ENCODE peak calls at places on chromosomes 12 and 14, in seven cellular contexts. One of them, this sample, is unnamed.

GRCh38 chr12:68359669-68360068 is 27.5 kb upstream of the MDM1 start:
- DNase-seq in T-helper 2 cell: no peak
- DNase-seq in ELR: no peak
- DNase-seq in colonic mucosa: no peak
- DNase-seq in RPMI7951: no peak
- DNase-seq in ureter: no peak
- DNase-seq in islet precursor cell: no peak
- DNase-seq in this sample: no peak

GRCh38 chr14:99687284-99688209 is 3.4 kb downstream of the CYP46A1 start:
- DNase-seq in RPMI7951: no peak
- DNase-seq in colonic mucosa: peak; percentile 25
- DNase-seq in islet precursor cell: peak; percentile 66
- DNase-seq in ELR: no peak
- DNase-seq in T-helper 2 cell: no peak
- DNase-seq in ureter: peak; percentile 38
- DNase-seq in this sample: no peak

GRCh38 chr12:55703976-55704761 is 3.5 kb downstream of the ITGA7 start:
- DNase-seq in ureter: no peak
- DNase-seq in RPMI7951: peak; percentile 42
- DNase-seq in ELR: no peak
- DNase-seq in colonic mucosa: no peak
- DNase-seq in islet precursor cell: no peak
- DNase-seq in T-helper 2 cell: no peak
- DNase-seq in this sample: peak; percentile 83

GRCh38 chr12:53173085-53173715 is 7.3 kb upstream of the ZNF740 start:
- DNase-seq in ureter: no peak
- DNase-seq in RPMI7951: peak; percentile 58
- DNase-seq in ELR: peak; percentile 82
- DNase-seq in colonic mucosa: no peak
- DNase-seq in islet precursor cell: peak; percentile 90
- DNase-seq in T-helper 2 cell: no peak
- DNase-seq in this sample: no peak

GRCh38 chr14:31994391-31995033 is 82.6 kb upstream of the ARHGAP5 start:
- DNase-seq in islet precursor cell: no peak
- DNase-seq in ELR: no peak
- DNase-seq in colonic mucosa: no peak
- DNase-seq in RPMI7951: no peak
- DNase-seq in T-helper 2 cell: no peak
- DNase-seq in ureter: no peak
- DNase-seq in this sample: no peak

GRCh38 chr12:45285717-45286116 is 69.8 kb downstream of the ANO6 start:
- DNase-seq in T-helper 2 cell: no peak
- DNase-seq in RPMI7951: no peak
- DNase-seq in ureter: no peak
- DNase-seq in colonic mucosa: no peak
- DNase-seq in islet precursor cell: peak; percentile 77
- DNase-seq in ELR: no peak
- DNase-seq in this sample: no peak

GRCh38 chr12:47094804-47095203 is 15.0 kb upstream of the AMIGO2 start:
- DNase-seq in T-helper 2 cell: no peak
- DNase-seq in colonic mucosa: no peak
- DNase-seq in ELR: peak; percentile 90
- DNase-seq in islet precursor cell: no peak
- DNase-seq in ureter: no peak
- DNase-seq in RPMI7951: peak; percentile 75
- DNase-seq in this sample: no peak

GRCh38 chr12:67069451-67070306 is 199.5 kb upstream of the CAND1 start:
- DNase-seq in T-helper 2 cell: no peak
- DNase-seq in ureter: peak; percentile 58
- DNase-seq in ELR: peak; percentile 41
- DNase-seq in RPMI7951: peak; percentile 7
- DNase-seq in islet precursor cell: peak; percentile 88
- DNase-seq in colonic mucosa: peak; percentile 26
- DNase-seq in this sample: no peak

GRCh38 chr14:31420013-31420318 is 384 bp downstream of the HEATR5A start:
- DNase-seq in islet precursor cell: peak; percentile 93
- DNase-seq in T-helper 2 cell: peak; percentile 3
- DNase-seq in RPMI7951: no peak
- DNase-seq in ureter: peak; percentile 67
- DNase-seq in colonic mucosa: peak; percentile 87
- DNase-seq in ELR: no peak
- DNase-seq in this sample: no peak

GRCh38 chr14:104353221-104353920 is 215.0 kb downstream of the KIF26A start:
- DNase-seq in ureter: peak; percentile 31
- DNase-seq in T-helper 2 cell: no peak
- DNase-seq in ELR: no peak
- DNase-seq in islet precursor cell: peak; percentile 34
- DNase-seq in colonic mucosa: no peak
- DNase-seq in RPMI7951: no peak
- DNase-seq in this sample: no peak

GRCh38 chr12:117236456-117237001 is 46.3 kb upstream of the FBXO21 start:
- DNase-seq in colonic mucosa: peak; percentile 85
- DNase-seq in ELR: peak; percentile 77
- DNase-seq in T-helper 2 cell: peak; percentile 61
- DNase-seq in ureter: peak; percentile 81
- DNase-seq in RPMI7951: peak; percentile 52
- DNase-seq in islet precursor cell: peak; percentile 93
- DNase-seq in this sample: no peak